ENCODE peak calls at places on chromosomes 12 and 14, in four cellular contexts. B, F, A and C are unnamed samples.

GRCh38 chr14:33435911-33436310 is 497.2 kb downstream of the NPAS3 start:
- DNase-seq in F (no peak), A (no peak), B (no peak), C (no peak)

GRCh38 chr12:89451876-89452275 is 72.7 kb downstream of the GALNT4 start:
- DNase-seq in F (no peak), B (no peak), A (no peak), C (peak; percentile 30)

GRCh38 chr14:94050231-94050880 is 24.2 kb downstream of the OTUB2 start:
- DNase-seq in A (no peak), B (no peak), F (no peak), C (no peak)

GRCh38 chr14:76919811-76920571 is 93.8 kb downstream of the LRRC74A start:
- DNase-seq in F (peak; percentile 65), A (no peak), B (peak; percentile 29), C (no peak)

GRCh38 chr12:62758216-62758615 is 176.7 kb downstream of the PPM1H start:
- DNase-seq in F (no peak), B (no peak), A (no peak), C (no peak)

GRCh38 chr12:90515199-90516175 is 439.5 kb downstream of the CCER1 start:
- DNase-seq in A (no peak), F (no peak), B (no peak), C (no peak)

GRCh38 chr12:114812858-114813761 is 129.1 kb upstream of the TBX3 start:
- DNase-seq in F (no peak), A (no peak), B (no peak), C (no peak)

GRCh38 chr12:131101006-131101405 is 147.3 kb downstream of the ADGRD1 start:
- DNase-seq in F (no peak), A (peak; percentile 34), B (peak; percentile 1), C (no peak)

GRCh38 chr12:124160102-124160501 is 134.8 kb upstream of the RFLNA start:
- DNase-seq in F (no peak), B (no peak), A (no peak), C (no peak)

GRCh38 chr14:100709252-100709955 is 17.3 kb upstream of the DLK1 start:
- DNase-seq in B (no peak), F (no peak), A (no peak), C (peak; percentile 37)
- TF ChIP-seq CTCF in B (no peak), F (peak; percentile 51), A (peak; percentile 92), C (peak; percentile 52)

DNA sequence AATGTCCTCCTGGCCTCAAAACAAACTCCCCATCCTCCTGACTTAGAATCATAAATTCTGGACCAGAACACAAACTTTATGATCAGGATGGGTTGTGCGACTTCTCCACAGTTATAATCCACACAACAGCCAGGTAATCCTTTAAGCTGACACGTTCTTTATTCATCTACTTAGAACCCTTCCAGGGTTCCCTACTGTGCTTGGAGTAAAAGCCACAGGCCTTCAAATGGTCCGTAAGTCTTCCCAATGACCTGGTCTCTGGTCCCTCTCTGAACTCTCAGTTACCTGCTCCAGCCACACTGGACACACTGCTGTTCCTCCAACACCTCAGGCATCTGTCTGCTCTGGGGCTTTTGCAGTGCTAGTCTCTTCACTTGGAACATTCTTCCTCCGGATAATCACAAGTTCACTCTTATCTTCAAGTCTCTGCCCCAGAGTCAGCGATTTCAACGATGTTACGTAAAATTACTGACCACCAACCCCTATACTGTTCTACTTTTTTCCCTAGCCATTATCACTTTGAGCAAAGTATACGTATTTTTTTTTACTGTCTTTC is 1.7 kb upstream of the RNASE7 start:
- DNase-seq in B (no peak), A (no peak), F (no peak), C (no peak)
- TF ChIP-seq CTCF in B (no peak), A (no peak), F (no peak), C (no peak)

GRCh38 chr12:52285172-52285745 is 6.1 kb downstream of the KRT81 start:
- DNase-seq in B (no peak), A (no peak), F (no peak), C (no peak)
- TF ChIP-seq CTCF in B (no peak), A (no peak), F (no peak), C (no peak)

GRCh38 chr12:94140556-94140955 is 7.8 kb upstream of the PLXNC1 start:
- DNase-seq in B (no peak), A (no peak), F (peak; percentile 48), C (peak; percentile 16)
- TF ChIP-seq CTCF in B (no peak), A (peak; percentile 19), F (peak; percentile 28), C (peak; percentile 45)

GRCh38 chr14:39232554-39233415 is 930 bp upstream of the MIA2 start:
- DNase-seq in A (no peak), F (no peak), B (no peak), C (no peak)
- TF ChIP-seq CTCF in A (no peak), F (no peak), B (no peak), C (no peak)

GRCh38 chr12:96236221-96236822 is 42.1 kb downstream of the ELK3 start:
- DNase-seq in B (no peak), A (no peak), F (no peak), C (no peak)
- TF ChIP-seq CTCF in B (no peak), A (no peak), F (no peak), C (no peak)

GRCh38 chr14:32192712-32193373 is 9.0 kb upstream of the RNU6-7 start:
- DNase-seq in A (no peak), F (no peak), B (no peak), C (no peak)

GRCh38 chr14:32186248-32186647 is 15.6 kb upstream of the RNU6-7 start:
- DNase-seq in B (no peak), A (no peak), F (no peak), C (no peak)

GRCh38 chr14:32190713-32191112 is 11.1 kb upstream of the RNU6-7 start:
- DNase-seq in A (no peak), B (no peak), F (no peak), C (no peak)

GRCh38 chr14:32193532-32193931 is 8.3 kb upstream of the RNU6-7 start:
- DNase-seq in F (no peak), B (no peak), A (no peak), C (no peak)

GRCh38 chr14:32189806-32190205 is 12.0 kb upstream of the RNU6-7 start:
- DNase-seq in B (no peak), A (no peak), F (no peak), C (no peak)
- TF ChIP-seq CTCF in B (no peak), A (no peak), F (no peak), C (no peak)

GRCh38 chr12:118358008-118358359 is 14.7 kb downstream of the TAOK3 start:
- DNase-seq in B (no peak), F (no peak), A (no peak), C (no peak)
- TF ChIP-seq CTCF in B (no peak), F (no peak), A (no peak), C (no peak)